ENCODE peak calls at places on chromosome 14, in four cellular contexts. One of them, this sample, is unnamed.

GRCh38 chr14:44995770-44996294 is 33.8 kb downstream of the TOGARAM1 start:
- DNase-seq in HCT116: no peak
- DNase-seq in CD8-positive, alpha-beta T cell: no peak
- DNase-seq in omental fat pad: no peak
- DNase-seq in this sample: no peak

GRCh38 chr14:100017578-100017977 is 47.6 kb upstream of the EVL start:
- DNase-seq in CD8-positive, alpha-beta T cell: no peak
- DNase-seq in omental fat pad: no peak
- DNase-seq in HCT116: no peak
- DNase-seq in this sample: no peak

GRCh38 chr14:99512110-99512449 is 30.9 kb downstream of the CCNK start:
- DNase-seq in CD8-positive, alpha-beta T cell: no peak
- DNase-seq in HCT116: no peak
- DNase-seq in omental fat pad: no peak
- DNase-seq in this sample: no peak

GRCh38 chr14:103519043-103519836 is 3.4 kb downstream of the CKB start:
- DNase-seq in omental fat pad: no peak
- DNase-seq in CD8-positive, alpha-beta T cell: no peak
- DNase-seq in HCT116: no peak
- DNase-seq in this sample: no peak

GRCh38 chr14:29453045-29453444 is 474.6 kb downstream of the PRKD1 start:
- DNase-seq in omental fat pad: no peak
- DNase-seq in CD8-positive, alpha-beta T cell: no peak
- DNase-seq in HCT116: no peak
- DNase-seq in this sample: no peak

GRCh38 chr14:95338436-95338835 is 18.7 kb upstream of the CLMN start:
- DNase-seq in CD8-positive, alpha-beta T cell: no peak
- DNase-seq in omental fat pad: no peak
- DNase-seq in HCT116: no peak
- DNase-seq in this sample: no peak

GRCh38 chr14:103518416-103519042 is 4.1 kb downstream of the CKB start:
- DNase-seq in CD8-positive, alpha-beta T cell: peak; percentile 77
- DNase-seq in HCT116: no peak
- DNase-seq in omental fat pad: no peak
- DNase-seq in this sample: peak; percentile 82

GRCh38 chr14:20988717-20989116 is 1.1 kb upstream of the METTL17 start:
- DNase-seq in omental fat pad: no peak
- DNase-seq in HCT116: no peak
- DNase-seq in CD8-positive, alpha-beta T cell: no peak
- DNase-seq in this sample: no peak

GRCh38 chr14:53458368-53458814 is 305.3 kb upstream of the DDHD1 start:
- DNase-seq in omental fat pad: no peak
- DNase-seq in CD8-positive, alpha-beta T cell: no peak
- DNase-seq in HCT116: peak; percentile 87
- DNase-seq in this sample: no peak

GRCh38 chr14:100981808-100982207 is 78.3 kb upstream of the RTL1 start:
- DNase-seq in omental fat pad: no peak
- DNase-seq in HCT116: peak; percentile 35
- DNase-seq in CD8-positive, alpha-beta T cell: no peak
- DNase-seq in this sample: no peak

GRCh38 chr14:90968025-90968424 is 92.4 kb downstream of the RPS6KA5 start:
- DNase-seq in CD8-positive, alpha-beta T cell: no peak
- DNase-seq in HCT116: no peak
- DNase-seq in omental fat pad: no peak
- DNase-seq in this sample: no peak
- TF ChIP-seq CTCF in CD8-positive, alpha-beta T cell: no peak
- TF ChIP-seq CTCF in HCT116: no peak
- TF ChIP-seq CTCF in omental fat pad: no peak
- TF ChIP-seq CTCF in this sample: no peak

GRCh38 chr14:106802413-106803364 is 1276.3 kb downstream of the TMEM121 start:
- DNase-seq in CD8-positive, alpha-beta T cell: no peak
- DNase-seq in omental fat pad: no peak
- DNase-seq in HCT116: no peak
- DNase-seq in this sample: peak; percentile 76
- TF ChIP-seq CTCF in CD8-positive, alpha-beta T cell: peak; percentile 15
- TF ChIP-seq CTCF in omental fat pad: no peak
- TF ChIP-seq CTCF in HCT116: peak; percentile 3
- TF ChIP-seq CTCF in this sample: no peak

DNA sequence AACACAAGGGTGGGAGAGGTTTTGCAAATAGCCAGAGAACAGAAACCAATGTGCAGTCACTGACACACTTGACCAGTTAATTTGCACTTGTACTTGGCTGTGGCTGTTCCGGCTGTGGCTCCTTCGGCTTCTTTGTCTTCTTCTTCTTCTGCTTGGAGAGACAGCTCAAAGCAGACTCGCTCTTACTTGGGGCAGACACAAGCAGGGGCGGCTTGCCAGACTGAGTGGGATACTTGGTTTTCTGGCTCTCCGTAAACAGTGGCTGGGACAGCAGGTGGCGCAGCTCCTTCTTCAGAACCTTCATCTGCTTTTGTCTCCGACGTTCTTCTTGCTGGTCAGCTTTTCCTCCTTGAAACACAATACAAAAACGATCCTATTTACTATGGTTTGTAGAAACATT is 25.0 kb downstream of the OTUB2 start:
- DNase-seq in HCT116: no peak
- DNase-seq in CD8-positive, alpha-beta T cell: peak; percentile 5
- DNase-seq in omental fat pad: no peak
- DNase-seq in this sample: peak; percentile 38
- TF ChIP-seq CTCF in HCT116: peak; percentile 34
- TF ChIP-seq CTCF in CD8-positive, alpha-beta T cell: no peak
- TF ChIP-seq CTCF in omental fat pad: no peak
- TF ChIP-seq CTCF in this sample: peak; percentile 26

GRCh38 chr14:60488175-60488574 is 2.3 kb upstream of the C14orf39 start:
- DNase-seq in omental fat pad: no peak
- DNase-seq in CD8-positive, alpha-beta T cell: no peak
- DNase-seq in HCT116: no peak
- DNase-seq in this sample: no peak
- TF ChIP-seq CTCF in omental fat pad: no peak
- TF ChIP-seq CTCF in CD8-positive, alpha-beta T cell: no peak
- TF ChIP-seq CTCF in HCT116: no peak
- TF ChIP-seq CTCF in this sample: no peak

DNA sequence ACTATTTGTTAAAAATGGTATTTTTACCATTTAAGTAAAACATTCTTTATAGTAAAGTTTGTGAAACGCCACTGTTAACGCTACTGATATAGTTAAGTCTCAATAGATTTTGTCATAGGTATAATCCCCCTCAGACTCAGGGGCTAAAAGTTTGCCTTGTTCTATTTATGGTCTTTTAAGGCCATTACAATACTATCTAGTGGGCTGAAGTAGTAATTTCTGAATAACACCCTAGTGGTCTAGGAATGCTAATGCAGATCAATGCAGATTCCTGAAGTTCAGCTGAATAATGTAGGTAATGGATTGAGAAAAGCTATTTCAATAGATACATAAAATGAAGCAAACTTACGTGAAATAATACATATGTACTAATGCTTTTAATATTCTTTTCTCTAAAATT is 989.3 kb upstream of the NOVA1 start:
- DNase-seq in omental fat pad: no peak
- DNase-seq in CD8-positive, alpha-beta T cell: no peak
- DNase-seq in HCT116: no peak
- DNase-seq in this sample: no peak
- TF ChIP-seq CTCF in omental fat pad: no peak
- TF ChIP-seq CTCF in CD8-positive, alpha-beta T cell: no peak
- TF ChIP-seq CTCF in HCT116: no peak
- TF ChIP-seq CTCF in this sample: no peak

GRCh38 chr14:68461086-68461485 is 331.8 kb downstream of the ZFP36L1 start:
- DNase-seq in HCT116: no peak
- DNase-seq in CD8-positive, alpha-beta T cell: no peak
- DNase-seq in omental fat pad: no peak
- DNase-seq in this sample: no peak

GRCh38 chr14:68463299-68463698 is 329.6 kb downstream of the ZFP36L1 start:
- DNase-seq in omental fat pad: no peak
- DNase-seq in CD8-positive, alpha-beta T cell: no peak
- DNase-seq in HCT116: no peak
- DNase-seq in this sample: no peak

GRCh38 chr14:68464716-68465115 is 328.2 kb downstream of the ZFP36L1 start:
- DNase-seq in HCT116: peak; percentile 94
- DNase-seq in CD8-positive, alpha-beta T cell: no peak
- DNase-seq in omental fat pad: no peak
- DNase-seq in this sample: no peak

GRCh38 chr14:68463705-68464104 is 329.2 kb downstream of the ZFP36L1 start:
- DNase-seq in omental fat pad: no peak
- DNase-seq in HCT116: no peak
- DNase-seq in CD8-positive, alpha-beta T cell: no peak
- DNase-seq in this sample: peak; percentile 46

DNA sequence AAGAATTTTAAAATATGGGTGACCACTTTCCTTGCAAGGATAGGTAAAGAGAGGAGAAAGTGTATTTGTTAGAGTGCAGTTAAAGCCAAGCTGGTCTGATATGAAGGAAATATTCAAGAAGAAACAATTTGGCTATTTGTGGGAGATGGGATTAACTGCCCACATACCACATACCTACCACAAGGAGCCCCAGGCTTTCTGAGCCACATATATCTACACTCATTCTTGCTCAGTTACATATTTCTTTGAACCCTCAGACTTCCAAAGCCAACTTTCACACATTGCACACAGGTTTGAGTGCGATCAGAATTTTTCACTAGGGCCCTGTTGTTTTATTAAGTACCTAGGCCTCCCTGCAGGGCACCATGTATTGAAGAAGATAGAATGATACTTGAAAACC is 330.2 kb downstream of the ZFP36L1 start:
- DNase-seq in HCT116: no peak
- DNase-seq in omental fat pad: no peak
- DNase-seq in CD8-positive, alpha-beta T cell: no peak
- DNase-seq in this sample: no peak
- TF ChIP-seq CTCF in HCT116: peak; percentile 26
- TF ChIP-seq CTCF in omental fat pad: no peak
- TF ChIP-seq CTCF in CD8-positive, alpha-beta T cell: no peak
- TF ChIP-seq CTCF in this sample: no peak

DNA sequence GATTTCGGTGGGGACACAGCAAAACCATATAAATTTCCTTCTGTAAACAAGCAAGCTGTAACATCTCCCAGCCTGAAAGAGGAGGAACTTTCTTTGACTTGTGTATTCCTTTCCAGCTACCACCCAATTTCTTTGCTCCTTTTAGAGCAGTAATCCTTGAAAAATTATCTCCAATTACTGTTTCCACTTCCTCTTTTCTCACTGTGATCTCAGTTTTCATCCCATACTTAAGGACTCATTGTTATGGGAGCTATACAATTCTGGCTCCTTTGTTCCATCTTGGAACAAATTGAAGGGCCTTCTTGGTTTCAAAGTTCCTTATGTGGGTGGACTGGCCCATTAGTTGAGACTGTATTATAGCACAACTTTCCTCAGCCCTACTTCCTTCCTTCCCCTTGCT is 152.6 kb downstream of the AKAP6 start:
- DNase-seq in CD8-positive, alpha-beta T cell: no peak
- DNase-seq in HCT116: no peak
- DNase-seq in omental fat pad: no peak
- DNase-seq in this sample: no peak
- TF ChIP-seq CTCF in CD8-positive, alpha-beta T cell: no peak
- TF ChIP-seq CTCF in HCT116: no peak
- TF ChIP-seq CTCF in omental fat pad: no peak
- TF ChIP-seq CTCF in this sample: no peak

GRCh38 chr14:104975481-104976197 is 2.5 kb downstream of the AHNAK2 start:
- DNase-seq in CD8-positive, alpha-beta T cell: peak; percentile 59
- DNase-seq in HCT116: no peak
- DNase-seq in omental fat pad: no peak
- DNase-seq in this sample: no peak
- TF ChIP-seq CTCF in CD8-positive, alpha-beta T cell: no peak
- TF ChIP-seq CTCF in HCT116: peak; percentile 48
- TF ChIP-seq CTCF in omental fat pad: no peak
- TF ChIP-seq CTCF in this sample: no peak

This sample was measured in Calu3.